ENCODE peak calls at places on chromosome 1, in five cellular contexts. R, G, O, Y and F are unnamed samples.
A peak's percentile ranks its signal among the peaks of the same experiment; 100 is the strongest.

GRCh38 chr1:202189919-202190715 is 3.5 kb upstream of the LGR6 start:
- DNase-seq in R (no peak), G (no peak), O (peak; percentile 30), Y (no peak), F (peak; percentile 38)

GRCh38 chr1:3283849-3284248 is 170.6 kb upstream of the ARHGEF16 start:
- DNase-seq in O (peak; percentile 10), Y (peak; percentile 18), R (peak; percentile 27), G (no peak), F (peak; percentile 26)

GRCh38 chr1:39901486-39902120 is at the start of gene MYCL:
- DNase-seq in R (peak; percentile 72), G (peak; percentile 100), O (peak; percentile 63), Y (peak; percentile 72), F (no peak)

GRCh38 chr1:171484760-171485374 is 463 bp upstream of the PRRC2C start:
- DNase-seq in R (no peak), O (no peak), Y (no peak), G (peak; percentile 28), F (no peak)

GRCh38 chr1:94737124-94737998 is 82.8 kb upstream of the SLC44A3 start:
- DNase-seq in Y (no peak), R (no peak), G (no peak), O (no peak), F (peak; percentile 83)

GRCh38 chr1:21251773-21252471 is 38.3 kb downstream of the ECE1 start:
- DNase-seq in R (peak; percentile 64), Y (peak; percentile 60), O (peak; percentile 41), G (no peak), F (peak; percentile 97)

GRCh38 chr1:171985639-171986038 is 144.3 kb downstream of the DNM3 start:
- DNase-seq in G (no peak), O (no peak), Y (no peak), R (peak; percentile 32), F (no peak)

GRCh38 chr1:3580231-3580630 is 31.1 kb downstream of the MEGF6 start:
- DNase-seq in G (no peak), O (no peak), R (no peak), Y (no peak), F (no peak)